ENCODE peak calls at places on chromosomes 3 and 15, in ten cellular contexts. R, Y, V, X, W, N, K, Z, B and I are unnamed samples. For H3K27me3, the result is how much of the 10 kb centered on the place peaks cover.

GRCh38 chr15:73318463-73319351 is 50.1 kb downstream of the HCN4 start:
- DNase-seq in X (no peak), B (no peak), V (no peak), R (no peak), N (peak), Y (no peak), K (no peak), W (no peak), Z (peak), I (peak)

GRCh38 chr15:66638377-66638776 is 63.7 kb upstream of the SMAD6 start:
- DNase-seq in W (peak), X (no peak), Y (no peak), Z (no peak), V (no peak), K (no peak), R (no peak), N (no peak), B (no peak), I (no peak)

GRCh38 chr3:6571448-6571847 is 289.5 kb upstream of the GRM7 start:
- DNase-seq in X (no peak), B (no peak), Z (no peak), R (no peak), K (no peak), V (no peak), N (no peak), W (no peak), Y (no peak), I (no peak)

GRCh38 chr15:64536244-64536836 is 76.0 kb downstream of the ZNF609 start:
- DNase-seq in B (no peak), Y (no peak), R (no peak), X (peak), N (no peak), W (no peak), K (no peak), V (no peak), Z (peak), I (no peak)

GRCh38 chr15:82108489-82109078 is 62.8 kb upstream of the MEX3B start:
- DNase-seq in W (peak), Z (peak), R (peak), V (peak), X (peak), K (peak), Y (peak), N (peak), B (peak), I (peak)

GRCh38 chr15:24858737-24859601 is 95.8 kb upstream of the SNRPN start:
- DNase-seq in K (no peak), Y (no peak), Z (peak), R (no peak), N (peak), V (no peak), B (no peak), X (no peak), W (no peak), I (no peak)

GRCh38 chr3:29091599-29092189 is 189.2 kb upstream of the RBMS3 start:
- DNase-seq in K (no peak), N (no peak), B (no peak), X (no peak), R (no peak), Z (no peak), W (no peak), Y (no peak), V (no peak), I (no peak)

GRCh38 chr15:61050844-61051569 is 178.1 kb downstream of the RORA start:
- DNase-seq in Z (no peak), B (no peak), W (no peak), Y (no peak), V (no peak), K (no peak), X (no peak), R (no peak), N (no peak), I (no peak)

GRCh38 chr3:138332472-138333073 is 2.9 kb upstream of the NME9 start:
- DNase-seq in Z (peak), R (no peak), N (peak), Y (no peak), X (peak), B (no peak), W (peak), K (no peak), V (no peak), I (no peak)

DNA sequence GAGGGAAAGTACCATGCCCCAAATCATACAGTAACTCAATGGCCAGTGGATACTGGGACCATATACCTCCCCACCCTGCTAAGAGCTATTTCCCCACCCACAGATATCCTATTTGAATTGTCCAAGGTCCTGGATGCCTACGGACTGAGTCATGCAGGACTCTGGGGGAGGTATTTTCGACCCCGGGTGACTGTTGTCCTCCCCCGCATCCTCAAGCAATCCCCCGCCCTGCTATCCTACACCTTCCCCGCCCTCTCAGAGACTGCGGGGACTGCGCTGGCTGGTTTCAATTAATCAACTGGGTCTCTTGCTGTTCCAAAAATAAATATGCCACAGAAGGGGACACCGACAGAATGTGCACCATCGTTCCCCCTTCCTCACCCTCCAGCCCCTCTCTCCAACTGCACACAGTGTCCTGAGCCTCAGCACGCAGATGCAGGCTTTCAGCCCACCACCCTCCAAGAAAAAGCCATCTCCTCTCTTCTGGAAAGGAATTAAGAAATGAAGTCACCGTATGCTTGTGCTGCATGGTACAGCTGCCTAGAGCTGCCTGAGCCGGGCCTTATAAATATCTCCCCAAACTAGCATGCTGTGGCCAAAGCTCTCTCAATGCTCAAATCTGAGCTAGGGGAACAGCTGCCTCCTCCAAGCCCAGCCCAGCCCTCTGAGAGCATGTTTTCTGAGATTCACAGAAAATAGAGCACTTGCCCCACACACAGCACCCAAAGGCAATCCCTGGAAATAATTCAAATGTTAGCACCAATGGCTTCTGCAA is 8.2 kb downstream of the CAV3 start:
- DNase-seq in V (no peak), Y (no peak), N (peak), X (peak), W (no peak), R (peak), Z (peak), K (no peak), B (peak), I (no peak)
- H3K4me3 ChIP-seq in V (no peak), Y (no peak), N (no peak), X (peak), W (no peak), R (peak), Z (no peak), K (no peak), B (peak), I (no peak)

DNA sequence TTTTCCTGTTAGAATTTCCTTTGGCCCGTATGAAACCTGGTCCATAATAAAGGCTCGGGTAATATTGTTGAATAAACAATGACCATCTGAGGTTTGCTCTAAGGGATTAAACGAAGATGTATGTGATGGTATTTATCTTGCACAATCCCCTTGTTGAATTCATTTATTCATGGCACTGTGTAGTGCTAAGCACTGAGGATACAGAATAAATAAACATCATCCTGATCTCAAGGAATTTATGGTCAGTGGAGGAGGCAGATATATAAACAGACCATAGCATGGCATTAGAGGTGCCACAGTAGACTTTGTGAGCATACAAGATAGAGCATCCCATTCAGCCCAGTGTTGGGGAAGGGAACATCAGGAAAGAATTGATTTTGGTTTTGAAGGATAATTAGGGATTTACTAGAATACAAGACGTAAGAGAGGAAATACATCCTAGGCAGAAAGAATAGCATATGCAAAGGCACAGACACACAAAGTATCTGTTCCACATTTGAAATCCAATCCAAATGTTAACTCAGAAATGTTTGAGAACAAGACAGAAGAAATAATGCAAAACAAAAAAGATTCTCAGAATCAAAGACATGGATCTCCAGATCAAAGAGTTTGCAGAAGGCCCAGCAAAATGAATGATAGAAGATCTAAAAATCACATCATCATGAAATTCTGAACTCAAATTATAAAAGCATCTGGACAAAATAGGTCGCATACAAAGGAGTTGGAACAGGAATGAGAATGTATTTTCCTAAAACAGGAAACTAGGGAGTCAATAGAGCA is 5.4 kb upstream of the IGF2BP2 start:
- DNase-seq in X (no peak), B (no peak), Z (no peak), K (no peak), W (no peak), V (no peak), Y (no peak), N (no peak), R (no peak), I (no peak)
- H3K27me3 ChIP-seq in X (under half), B (under half), Z (under half), K (under half), W (under half), V (under half), Y (under half), N (under half), R (under half), I (under half)

GRCh38 chr15:68042156-68042854 is 11.8 kb upstream of the PIAS1 start:
- DNase-seq in N (no peak), R (no peak), Y (no peak), V (no peak), B (no peak), Z (no peak), X (no peak), K (no peak), W (no peak), I (no peak)
- H3K4me3 ChIP-seq in N (no peak), R (no peak), Y (no peak), V (no peak), B (no peak), Z (no peak), X (no peak), K (no peak), W (no peak), I (no peak)

GRCh38 chr3:147369231-147369630 is 37.1 kb downstream of the ZIC4 start:
- DNase-seq in R (no peak), W (no peak), Z (no peak), V (no peak), K (no peak), X (no peak), Y (no peak), N (no peak), B (no peak), I (no peak)

GRCh38 chr3:147368561-147369151 is 37.7 kb downstream of the ZIC4 start:
- DNase-seq in N (no peak), Y (no peak), V (no peak), K (no peak), Z (no peak), X (no peak), W (no peak), B (no peak), R (no peak), I (no peak)

GRCh38 chr3:147368151-147368550 is 38.2 kb downstream of the ZIC4 start:
- DNase-seq in N (no peak), B (no peak), Y (no peak), Z (no peak), X (no peak), R (no peak), K (no peak), W (no peak), V (no peak), I (no peak)

GRCh38 chr3:147369671-147370123 is 36.6 kb downstream of the ZIC4 start:
- DNase-seq in K (no peak), R (no peak), X (no peak), W (no peak), N (no peak), V (no peak), Y (no peak), Z (no peak), B (no peak), I (no peak)

GRCh38 chr3:147367676-147368075 is 38.7 kb downstream of the ZIC4 start:
- DNase-seq in W (no peak), B (no peak), V (no peak), N (no peak), R (no peak), Z (no peak), K (no peak), X (no peak), Y (no peak), I (no peak)
- H3K27me3 ChIP-seq in W (under half), B (half or more), V (half or more), N (half or more), R (half or more), Z (half or more), K (half or more), X (under half), Y (under half), I (under half)